ENCODE peak calls at places on chromosomes 6 and 20, in six cellular contexts. One of them, this sample, is unnamed.

GRCh38 chr6:89117285-89118108 is at the start of gene SRSF12:
- DNase-seq in astrocyte of the cerebellum: no peak
- DNase-seq in naive thymus-derived CD4-positive, alpha-beta T cell: peak
- DNase-seq in mucosa of descending colon: peak
- DNase-seq in uterus: peak
- DNase-seq in fibroblast of lung: peak
- DNase-seq in this sample: no peak

GRCh38 chr6:54274383-54274782 is 33.9 kb upstream of the TINAG start:
- DNase-seq in naive thymus-derived CD4-positive, alpha-beta T cell: no peak
- DNase-seq in mucosa of descending colon: no peak
- DNase-seq in uterus: no peak
- DNase-seq in fibroblast of lung: no peak
- DNase-seq in astrocyte of the cerebellum: no peak
- DNase-seq in this sample: no peak

GRCh38 chr20:63963784-63964301 is 5.9 kb downstream of the ZNF512B start:
- DNase-seq in naive thymus-derived CD4-positive, alpha-beta T cell: no peak
- DNase-seq in uterus: no peak
- DNase-seq in fibroblast of lung: no peak
- DNase-seq in mucosa of descending colon: no peak
- DNase-seq in astrocyte of the cerebellum: no peak
- DNase-seq in this sample: no peak

GRCh38 chr6:3946779-3947178 is 97.6 kb downstream of the FAM50B start:
- DNase-seq in astrocyte of the cerebellum: no peak
- DNase-seq in naive thymus-derived CD4-positive, alpha-beta T cell: no peak
- DNase-seq in fibroblast of lung: no peak
- DNase-seq in uterus: no peak
- DNase-seq in mucosa of descending colon: no peak
- DNase-seq in this sample: no peak

GRCh38 chr6:138540468-138540867 is 41.2 kb upstream of the NHSL1 start:
- DNase-seq in mucosa of descending colon: no peak
- DNase-seq in fibroblast of lung: peak
- DNase-seq in naive thymus-derived CD4-positive, alpha-beta T cell: no peak
- DNase-seq in astrocyte of the cerebellum: peak
- DNase-seq in uterus: no peak
- DNase-seq in this sample: peak

GRCh38 chr6:89140347-89141159 is 5.3 kb upstream of the PM20D2 start:
- DNase-seq in naive thymus-derived CD4-positive, alpha-beta T cell: no peak
- DNase-seq in mucosa of descending colon: no peak
- DNase-seq in uterus: no peak
- DNase-seq in fibroblast of lung: no peak
- DNase-seq in astrocyte of the cerebellum: no peak
- DNase-seq in this sample: no peak

GRCh38 chr6:127069659-127070279 is 48.7 kb upstream of the RSPO3 start:
- DNase-seq in astrocyte of the cerebellum: peak
- DNase-seq in mucosa of descending colon: no peak
- DNase-seq in uterus: no peak
- DNase-seq in fibroblast of lung: peak
- DNase-seq in naive thymus-derived CD4-positive, alpha-beta T cell: no peak
- DNase-seq in this sample: no peak

GRCh38 chr20:59177266-59178250 is 13.9 kb downstream of the ZNF831 start:
- DNase-seq in astrocyte of the cerebellum: no peak
- DNase-seq in mucosa of descending colon: no peak
- DNase-seq in naive thymus-derived CD4-positive, alpha-beta T cell: no peak
- DNase-seq in fibroblast of lung: no peak
- DNase-seq in uterus: no peak
- DNase-seq in this sample: no peak

GRCh38 chr20:7703436-7703835 is 236.8 kb downstream of the HAO1 start:
- DNase-seq in mucosa of descending colon: no peak
- DNase-seq in fibroblast of lung: no peak
- DNase-seq in uterus: no peak
- DNase-seq in naive thymus-derived CD4-positive, alpha-beta T cell: no peak
- DNase-seq in astrocyte of the cerebellum: no peak
- DNase-seq in this sample: no peak

GRCh38 chr6:128725271-128726233 is 157.4 kb upstream of the LAMA2 start:
- DNase-seq in fibroblast of lung: peak
- DNase-seq in naive thymus-derived CD4-positive, alpha-beta T cell: no peak
- DNase-seq in astrocyte of the cerebellum: peak
- DNase-seq in mucosa of descending colon: no peak
- DNase-seq in uterus: no peak
- DNase-seq in this sample: peak

GRCh38 chr6:107786709-107787588 is 37.2 kb downstream of the SCML4 start:
- DNase-seq in mucosa of descending colon: no peak
- DNase-seq in uterus: no peak
- DNase-seq in astrocyte of the cerebellum: no peak
- DNase-seq in fibroblast of lung: no peak
- DNase-seq in naive thymus-derived CD4-positive, alpha-beta T cell: peak
- DNase-seq in this sample: peak
- H3K4me3 ChIP-seq in mucosa of descending colon: no peak
- H3K4me3 ChIP-seq in uterus: no peak
- H3K4me3 ChIP-seq in astrocyte of the cerebellum: no peak
- H3K4me3 ChIP-seq in fibroblast of lung: no peak
- H3K4me3 ChIP-seq in naive thymus-derived CD4-positive, alpha-beta T cell: peak
- H3K4me3 ChIP-seq in this sample: no peak

GRCh38 chr20:53834044-53834442 is 236.4 kb downstream of the BCAS1 start:
- DNase-seq in naive thymus-derived CD4-positive, alpha-beta T cell: no peak
- DNase-seq in fibroblast of lung: no peak
- DNase-seq in astrocyte of the cerebellum: no peak
- DNase-seq in mucosa of descending colon: no peak
- DNase-seq in uterus: no peak
- DNase-seq in this sample: no peak

GRCh38 chr20:53838311-53838873 is 232.0 kb downstream of the BCAS1 start:
- DNase-seq in uterus: no peak
- DNase-seq in naive thymus-derived CD4-positive, alpha-beta T cell: no peak
- DNase-seq in fibroblast of lung: no peak
- DNase-seq in mucosa of descending colon: peak
- DNase-seq in astrocyte of the cerebellum: no peak
- DNase-seq in this sample: no peak

GRCh38 chr20:53834749-53835148 is 235.6 kb downstream of the BCAS1 start:
- DNase-seq in uterus: no peak
- DNase-seq in naive thymus-derived CD4-positive, alpha-beta T cell: no peak
- DNase-seq in astrocyte of the cerebellum: no peak
- DNase-seq in fibroblast of lung: no peak
- DNase-seq in mucosa of descending colon: no peak
- DNase-seq in this sample: no peak

GRCh38 chr20:53839423-53840176 is 230.8 kb downstream of the BCAS1 start:
- DNase-seq in mucosa of descending colon: peak
- DNase-seq in fibroblast of lung: no peak
- DNase-seq in uterus: no peak
- DNase-seq in astrocyte of the cerebellum: no peak
- DNase-seq in naive thymus-derived CD4-positive, alpha-beta T cell: peak
- DNase-seq in this sample: no peak

GRCh38 chr20:53837126-53837826 is 233.1 kb downstream of the BCAS1 start:
- DNase-seq in uterus: no peak
- DNase-seq in mucosa of descending colon: peak
- DNase-seq in naive thymus-derived CD4-positive, alpha-beta T cell: no peak
- DNase-seq in fibroblast of lung: no peak
- DNase-seq in astrocyte of the cerebellum: no peak
- DNase-seq in this sample: no peak
- H3K4me3 ChIP-seq in uterus: no peak
- H3K4me3 ChIP-seq in mucosa of descending colon: peak
- H3K4me3 ChIP-seq in naive thymus-derived CD4-positive, alpha-beta T cell: no peak
- H3K4me3 ChIP-seq in fibroblast of lung: no peak
- H3K4me3 ChIP-seq in astrocyte of the cerebellum: no peak
- H3K4me3 ChIP-seq in this sample: no peak

GRCh38 chr6:30461055-30461454 is 28.3 kb upstream of the HLA-E start:
- DNase-seq in mucosa of descending colon: no peak
- DNase-seq in fibroblast of lung: no peak
- DNase-seq in uterus: no peak
- DNase-seq in astrocyte of the cerebellum: no peak
- DNase-seq in naive thymus-derived CD4-positive, alpha-beta T cell: no peak
- DNase-seq in this sample: no peak

GRCh38 chr6:30465582-30466306 is 23.6 kb upstream of the HLA-E start:
- DNase-seq in mucosa of descending colon: no peak
- DNase-seq in naive thymus-derived CD4-positive, alpha-beta T cell: no peak
- DNase-seq in astrocyte of the cerebellum: no peak
- DNase-seq in uterus: no peak
- DNase-seq in fibroblast of lung: no peak
- DNase-seq in this sample: no peak

GRCh38 chr6:30462482-30462881 is 26.8 kb upstream of the HLA-E start:
- DNase-seq in astrocyte of the cerebellum: no peak
- DNase-seq in mucosa of descending colon: no peak
- DNase-seq in fibroblast of lung: no peak
- DNase-seq in naive thymus-derived CD4-positive, alpha-beta T cell: no peak
- DNase-seq in uterus: no peak
- DNase-seq in this sample: no peak

GRCh38 chr6:30463242-30463641 is 26.1 kb upstream of the HLA-E start:
- DNase-seq in fibroblast of lung: no peak
- DNase-seq in uterus: no peak
- DNase-seq in astrocyte of the cerebellum: no peak
- DNase-seq in naive thymus-derived CD4-positive, alpha-beta T cell: no peak
- DNase-seq in mucosa of descending colon: no peak
- DNase-seq in this sample: no peak

GRCh38 chr6:30463651-30464618 is 25.4 kb upstream of the HLA-E start:
- DNase-seq in astrocyte of the cerebellum: no peak
- DNase-seq in uterus: no peak
- DNase-seq in naive thymus-derived CD4-positive, alpha-beta T cell: peak
- DNase-seq in fibroblast of lung: peak
- DNase-seq in mucosa of descending colon: peak
- DNase-seq in this sample: no peak
- H3K4me3 ChIP-seq in astrocyte of the cerebellum: no peak
- H3K4me3 ChIP-seq in uterus: no peak
- H3K4me3 ChIP-seq in naive thymus-derived CD4-positive, alpha-beta T cell: peak
- H3K4me3 ChIP-seq in fibroblast of lung: no peak
- H3K4me3 ChIP-seq in mucosa of descending colon: no peak
- H3K4me3 ChIP-seq in this sample: no peak

GRCh38 chr6:35514587-35514986 is 1.9 kb upstream of the TULP1 start:
- DNase-seq in uterus: no peak
- DNase-seq in naive thymus-derived CD4-positive, alpha-beta T cell: no peak
- DNase-seq in mucosa of descending colon: no peak
- DNase-seq in fibroblast of lung: no peak
- DNase-seq in astrocyte of the cerebellum: no peak
- DNase-seq in this sample: no peak

GRCh38 chr6:35516712-35517111 is 4.0 kb upstream of the TULP1 start:
- DNase-seq in naive thymus-derived CD4-positive, alpha-beta T cell: no peak
- DNase-seq in fibroblast of lung: no peak
- DNase-seq in uterus: no peak
- DNase-seq in astrocyte of the cerebellum: no peak
- DNase-seq in mucosa of descending colon: no peak
- DNase-seq in this sample: no peak

GRCh38 chr6:35511183-35511941 is 1.3 kb downstream of the TULP1 start:
- DNase-seq in mucosa of descending colon: no peak
- DNase-seq in naive thymus-derived CD4-positive, alpha-beta T cell: no peak
- DNase-seq in astrocyte of the cerebellum: no peak
- DNase-seq in uterus: no peak
- DNase-seq in fibroblast of lung: no peak
- DNase-seq in this sample: no peak

GRCh38 chr6:35511980-35512379 is 716 bp downstream of the TULP1 start:
- DNase-seq in mucosa of descending colon: no peak
- DNase-seq in astrocyte of the cerebellum: no peak
- DNase-seq in fibroblast of lung: no peak
- DNase-seq in naive thymus-derived CD4-positive, alpha-beta T cell: no peak
- DNase-seq in uterus: no peak
- DNase-seq in this sample: no peak

DNA sequence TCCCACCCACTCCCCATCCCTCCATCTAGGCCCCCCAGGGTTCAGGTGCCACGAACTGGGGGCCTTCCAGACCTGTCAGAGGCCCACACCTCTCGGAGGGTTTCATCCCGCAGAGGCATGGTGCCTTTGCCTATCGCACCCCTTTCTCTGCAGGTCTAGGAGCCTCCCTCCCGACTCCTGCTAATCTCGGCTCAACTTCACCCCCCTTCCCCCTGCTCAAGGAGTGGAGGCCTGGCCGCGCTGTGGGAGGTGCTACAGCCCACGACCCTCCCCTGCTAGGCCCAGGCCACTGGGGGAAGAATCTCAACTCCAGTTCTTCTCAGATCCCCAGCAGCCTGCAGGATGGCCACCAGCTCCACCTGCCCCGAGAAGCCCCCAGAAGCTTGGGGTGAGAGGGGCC is at the start of gene TULP1:
- DNase-seq in fibroblast of lung: no peak
- DNase-seq in mucosa of descending colon: no peak
- DNase-seq in astrocyte of the cerebellum: no peak
- DNase-seq in uterus: no peak
- DNase-seq in naive thymus-derived CD4-positive, alpha-beta T cell: no peak
- DNase-seq in this sample: no peak
- H3K4me3 ChIP-seq in fibroblast of lung: no peak
- H3K4me3 ChIP-seq in mucosa of descending colon: no peak
- H3K4me3 ChIP-seq in astrocyte of the cerebellum: peak
- H3K4me3 ChIP-seq in uterus: peak
- H3K4me3 ChIP-seq in naive thymus-derived CD4-positive, alpha-beta T cell: no peak
- H3K4me3 ChIP-seq in this sample: no peak

DNA sequence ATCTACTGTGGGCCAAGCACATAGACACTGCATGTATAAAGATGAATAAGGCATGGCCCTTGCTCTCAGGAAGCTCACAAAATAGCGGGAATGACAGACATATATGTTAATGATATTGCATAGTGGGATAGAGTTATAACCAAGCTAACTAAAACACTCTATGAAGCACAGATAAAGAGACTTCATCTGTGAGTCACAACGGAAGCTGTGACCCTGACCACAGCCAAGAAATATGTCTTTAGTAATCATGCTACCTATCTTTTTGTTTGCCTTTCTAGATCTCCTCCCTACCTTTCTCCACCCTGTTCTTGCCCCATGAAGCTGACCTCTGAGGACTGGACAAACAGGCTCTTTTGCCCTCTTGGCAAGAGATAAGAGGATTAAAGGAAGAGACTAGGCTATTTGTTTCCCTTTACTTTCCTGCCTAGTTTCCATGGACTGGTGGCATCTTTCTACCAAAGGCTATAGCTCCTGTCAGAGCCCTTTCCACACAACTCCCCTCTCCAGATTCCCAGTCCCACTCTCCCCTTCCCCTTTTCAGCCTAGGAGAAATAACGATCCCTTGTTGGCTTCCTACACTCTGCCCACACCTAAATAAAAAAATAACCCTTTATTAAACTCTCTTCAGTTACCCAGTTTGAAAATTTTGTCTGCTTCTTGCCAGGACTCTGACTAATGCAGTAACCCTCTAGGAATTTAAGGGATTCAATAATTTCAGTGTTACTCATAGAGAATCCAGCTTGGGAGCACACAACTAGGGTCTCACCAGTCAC is 504.9 kb upstream of the MARCKS start:
- DNase-seq in naive thymus-derived CD4-positive, alpha-beta T cell: no peak
- DNase-seq in uterus: no peak
- DNase-seq in fibroblast of lung: peak
- DNase-seq in astrocyte of the cerebellum: peak
- DNase-seq in mucosa of descending colon: no peak
- DNase-seq in this sample: peak
- H3K4me3 ChIP-seq in naive thymus-derived CD4-positive, alpha-beta T cell: no peak
- H3K4me3 ChIP-seq in uterus: no peak
- H3K4me3 ChIP-seq in fibroblast of lung: no peak
- H3K4me3 ChIP-seq in astrocyte of the cerebellum: no peak
- H3K4me3 ChIP-seq in mucosa of descending colon: no peak
- H3K4me3 ChIP-seq in this sample: no peak

DNA sequence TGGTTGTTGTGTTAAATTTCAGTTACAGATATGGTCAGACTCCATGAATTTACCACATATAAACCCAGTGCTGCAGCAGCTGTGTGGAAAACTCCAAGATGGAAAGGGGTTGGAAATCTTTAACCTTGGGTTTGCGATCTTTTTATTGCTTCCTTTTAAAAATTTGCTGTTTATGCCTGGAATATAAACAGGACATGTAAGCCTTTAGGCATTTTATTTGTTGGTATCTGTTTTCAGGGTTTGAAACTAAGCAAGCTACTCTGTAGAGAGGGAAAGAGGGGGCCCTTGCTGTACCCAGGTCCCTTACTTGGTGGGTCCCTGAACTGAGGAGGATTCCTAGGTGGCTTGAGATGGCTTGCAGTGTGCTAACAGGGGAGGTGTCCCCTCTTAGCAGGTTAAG is 800 bp downstream of the PKIG start:
- DNase-seq in mucosa of descending colon: no peak
- DNase-seq in naive thymus-derived CD4-positive, alpha-beta T cell: no peak
- DNase-seq in astrocyte of the cerebellum: no peak
- DNase-seq in uterus: no peak
- DNase-seq in fibroblast of lung: peak
- DNase-seq in this sample: no peak
- H3K4me3 ChIP-seq in mucosa of descending colon: no peak
- H3K4me3 ChIP-seq in naive thymus-derived CD4-positive, alpha-beta T cell: no peak
- H3K4me3 ChIP-seq in astrocyte of the cerebellum: no peak
- H3K4me3 ChIP-seq in uterus: peak
- H3K4me3 ChIP-seq in fibroblast of lung: peak
- H3K4me3 ChIP-seq in this sample: peak

This sample was measured in skeletal muscle cell.